ENCODE peak calls at places on chromosomes 2 and 18, in eight cellular contexts. One of them, this sample, is unnamed.

GRCh38 chr2:43119303-43119702 is 107.1 kb downstream of the ZFP36L2 start:
- DNase-seq in tibial artery: no peak
- DNase-seq in GOT3: no peak
- DNase-seq in memory B cell: no peak
- DNase-seq in spleen: no peak
- DNase-seq in NCI-H1417: no peak
- DNase-seq in GM20000: no peak
- DNase-seq in SJSA1: no peak
- DNase-seq in this sample: no peak

GRCh38 chr2:160053946-160054345 is 8.5 kb downstream of the PLA2R1 start:
- DNase-seq in NCI-H1417: no peak
- DNase-seq in tibial artery: no peak
- DNase-seq in SJSA1: no peak
- DNase-seq in GOT3: no peak
- DNase-seq in GM20000: no peak
- DNase-seq in spleen: no peak
- DNase-seq in memory B cell: no peak
- DNase-seq in this sample: no peak

GRCh38 chr2:112183327-112184025 is 45.3 kb downstream of the FBLN7 start:
- DNase-seq in NCI-H1417: peak
- DNase-seq in GM20000: no peak
- DNase-seq in tibial artery: no peak
- DNase-seq in memory B cell: no peak
- DNase-seq in GOT3: no peak
- DNase-seq in SJSA1: no peak
- DNase-seq in spleen: no peak
- DNase-seq in this sample: no peak

GRCh38 chr2:162888641-162889040 is 50.1 kb upstream of the KCNH7 start:
- DNase-seq in GOT3: no peak
- DNase-seq in NCI-H1417: no peak
- DNase-seq in tibial artery: no peak
- DNase-seq in spleen: no peak
- DNase-seq in memory B cell: no peak
- DNase-seq in SJSA1: no peak
- DNase-seq in GM20000: no peak
- DNase-seq in this sample: no peak

GRCh38 chr2:128310761-128311160 is 7.9 kb downstream of the HS6ST1 start:
- DNase-seq in spleen: no peak
- DNase-seq in GOT3: no peak
- DNase-seq in GM20000: no peak
- DNase-seq in NCI-H1417: no peak
- DNase-seq in tibial artery: peak
- DNase-seq in memory B cell: no peak
- DNase-seq in SJSA1: no peak
- DNase-seq in this sample: peak

GRCh38 chr2:157032019-157032418 is 225.5 kb upstream of the GALNT5 start:
- DNase-seq in spleen: no peak
- DNase-seq in tibial artery: no peak
- DNase-seq in GM20000: no peak
- DNase-seq in memory B cell: no peak
- DNase-seq in GOT3: no peak
- DNase-seq in NCI-H1417: no peak
- DNase-seq in SJSA1: peak
- DNase-seq in this sample: no peak

GRCh38 chr18:31695989-31696388 is 11.6 kb upstream of the B4GALT6 start:
- DNase-seq in spleen: no peak
- DNase-seq in tibial artery: no peak
- DNase-seq in NCI-H1417: no peak
- DNase-seq in GOT3: no peak
- DNase-seq in SJSA1: no peak
- DNase-seq in GM20000: no peak
- DNase-seq in memory B cell: no peak
- DNase-seq in this sample: no peak

GRCh38 chr2:1690056-1690775 is 54.1 kb downstream of the PXDN start:
- DNase-seq in GM20000: no peak
- DNase-seq in spleen: no peak
- DNase-seq in SJSA1: no peak
- DNase-seq in tibial artery: no peak
- DNase-seq in NCI-H1417: no peak
- DNase-seq in GOT3: no peak
- DNase-seq in memory B cell: no peak
- DNase-seq in this sample: no peak

GRCh38 chr2:239222346-239223028 is 178.3 kb downstream of the HDAC4 start:
- DNase-seq in SJSA1: no peak
- DNase-seq in spleen: no peak
- DNase-seq in GOT3: no peak
- DNase-seq in NCI-H1417: no peak
- DNase-seq in GM20000: no peak
- DNase-seq in memory B cell: no peak
- DNase-seq in tibial artery: no peak
- DNase-seq in this sample: no peak

GRCh38 chr2:164910091-164910899 is 45.0 kb downstream of the SLC38A11 start:
- DNase-seq in GM20000: no peak
- DNase-seq in memory B cell: no peak
- DNase-seq in SJSA1: no peak
- DNase-seq in tibial artery: no peak
- DNase-seq in GOT3: no peak
- DNase-seq in NCI-H1417: no peak
- DNase-seq in spleen: no peak
- DNase-seq in this sample: no peak

GRCh38 chr2:117985092-117985491 is 28.8 kb downstream of the CCDC93 start:
- DNase-seq in memory B cell: no peak
- DNase-seq in spleen: no peak
- DNase-seq in NCI-H1417: no peak
- DNase-seq in GOT3: no peak
- DNase-seq in tibial artery: no peak
- DNase-seq in SJSA1: no peak
- DNase-seq in GM20000: no peak
- DNase-seq in this sample: no peak

GRCh38 chr2:95022309-95023221 is 2.9 kb upstream of the MAL start:
- DNase-seq in GOT3: peak
- DNase-seq in memory B cell: peak
- DNase-seq in spleen: peak
- DNase-seq in NCI-H1417: peak
- DNase-seq in GM20000: peak
- DNase-seq in SJSA1: peak
- DNase-seq in tibial artery: peak
- DNase-seq in this sample: peak

GRCh38 chr18:76425299-76426101 is 69.5 kb downstream of the ZNF516 start:
- DNase-seq in GM20000: no peak
- DNase-seq in memory B cell: no peak
- DNase-seq in SJSA1: no peak
- DNase-seq in NCI-H1417: no peak
- DNase-seq in spleen: no peak
- DNase-seq in tibial artery: no peak
- DNase-seq in GOT3: no peak
- DNase-seq in this sample: no peak

GRCh38 chr2:203743441-203743932 is 37.0 kb downstream of the CD28 start:
- DNase-seq in GM20000: no peak
- DNase-seq in NCI-H1417: no peak
- DNase-seq in spleen: no peak
- DNase-seq in memory B cell: no peak
- DNase-seq in GOT3: no peak
- DNase-seq in tibial artery: peak
- DNase-seq in SJSA1: no peak
- DNase-seq in this sample: no peak

This sample was measured in ureter.